ENCODE peak calls at places on chromosomes 11 and 22, in six cellular contexts. P is endothelial cell of umbilical vein, B is A549, H is K562, K is HepG2, F is GM12878. W is an unnamed sample.

GRCh38 chr22:23565288-23565941 is 14.7 kb downstream of the IGLL1 start:
- DNase-seq in P (no peak), B (no peak), H (no peak), K (no peak), F (no peak), W (peak)

GRCh38 chr22:25101986-25102385 is 97.7 kb upstream of the CRYBB3 start:
- DNase-seq in P (no peak), B (no peak), H (no peak), K (no peak), F (no peak), W (no peak)

GRCh38 chr11:35742707-35743454 is 80.3 kb downstream of the TRIM44 start:
- DNase-seq in P (no peak), B (no peak), H (no peak), K (no peak), F (no peak), W (no peak)

GRCh38 chr11:126197277-126197939 is 14.0 kb downstream of the RPUSD4 start:
- DNase-seq in P (no peak), B (no peak), H (no peak), K (no peak), F (no peak), W (no peak)

GRCh38 chr11:128686745-128687177 is 7.1 kb upstream of the FLI1 start:
- DNase-seq in P (peak), B (no peak), H (no peak), K (no peak), F (no peak), W (no peak)

GRCh38 chr11:12540075-12540685 is 134.0 kb upstream of the TEAD1 start:
- DNase-seq in P (no peak), B (no peak), H (no peak), K (no peak), F (no peak), W (no peak)

GRCh38 chr11:64355078-64355940 is 3.7 kb upstream of the RPS6KA4 start:
- DNase-seq in P (peak), B (peak), H (peak), K (peak), F (no peak), W (peak)

GRCh38 chr11:62393735-62394134 is 25.1 kb upstream of the SCGB1A1 start:
- DNase-seq in P (no peak), B (no peak), H (no peak), K (no peak), F (no peak), W (no peak)

GRCh38 chr11:61270354-61271070 is 24.6 kb downstream of the VWCE start:
- DNase-seq in P (no peak), B (no peak), H (no peak), K (no peak), F (no peak), W (no peak)

GRCh38 chr11:134497586-134497985 is 85.5 kb upstream of the B3GAT1 start:
- DNase-seq in P (no peak), B (no peak), H (no peak), K (no peak), F (no peak), W (no peak)

GRCh38 chr11:66851698-66852465 is 5.0 kb upstream of the LRFN4 start:
- DNase-seq in P (no peak), B (no peak), H (peak), K (no peak), F (no peak), W (no peak)

GRCh38 chr11:11022126-11022730 is 164.4 kb upstream of the ZBED5 start:
- DNase-seq in P (peak), B (peak), H (peak), K (no peak), F (no peak), W (peak)

GRCh38 chr11:133082851-133083488 is 449.3 kb downstream of the OPCML start:
- DNase-seq in P (peak), B (peak), H (peak), K (peak), F (no peak), W (peak)

GRCh38 chr11:64580387-64580786 is 10.6 kb upstream of the SLC22A12 start:
- DNase-seq in P (no peak), B (no peak), H (no peak), K (no peak), F (no peak), W (no peak)

GRCh38 chr22:45103756-45104155 is 60.0 kb upstream of the NUP50 start:
- DNase-seq in P (no peak), B (no peak), H (no peak), K (no peak), F (no peak), W (no peak)

GRCh38 chr11:75815345-75815983 is 454 bp downstream of the UVRAG start:
- DNase-seq in P (peak), B (peak), H (no peak), K (no peak), F (no peak), W (peak)
- TF ChIP-seq POLR2A in P (no peak), B (no peak), H (peak), K (no peak), F (peak), W (no peak)

DNA sequence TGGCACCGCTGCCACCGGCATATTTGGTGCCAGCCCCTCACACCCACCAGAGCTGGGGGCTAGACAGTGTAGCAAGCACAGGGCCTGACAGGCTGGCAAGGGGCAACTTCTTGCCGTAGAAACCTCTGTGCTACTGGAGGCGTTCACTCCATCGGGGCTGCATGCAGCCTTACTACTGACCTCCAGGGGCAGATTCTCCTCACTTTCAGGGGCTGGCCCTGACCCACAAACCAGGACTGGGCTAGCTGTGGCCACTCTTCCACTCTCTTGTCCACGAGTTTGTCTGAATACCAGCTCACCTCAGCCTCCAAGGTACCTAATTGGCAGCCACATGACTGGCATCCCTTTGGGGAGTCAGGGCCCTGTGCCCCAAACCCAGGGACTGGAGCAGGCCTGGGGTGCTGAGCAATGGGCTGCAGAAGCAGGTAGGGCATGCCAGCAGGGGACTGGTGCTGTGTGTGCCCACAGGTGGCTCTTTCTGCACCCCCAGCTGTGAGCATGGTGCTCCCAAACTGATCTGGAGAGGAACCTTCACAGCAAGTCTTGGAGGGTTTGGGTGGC is 2.1 kb upstream of the LMO1 start:
- DNase-seq in P (no peak), B (peak), H (no peak), K (no peak), F (no peak), W (no peak)
- TF ChIP-seq CTCF in P (no peak), B (no peak), H (no peak), K (no peak), F (no peak), W (no peak)

DNA sequence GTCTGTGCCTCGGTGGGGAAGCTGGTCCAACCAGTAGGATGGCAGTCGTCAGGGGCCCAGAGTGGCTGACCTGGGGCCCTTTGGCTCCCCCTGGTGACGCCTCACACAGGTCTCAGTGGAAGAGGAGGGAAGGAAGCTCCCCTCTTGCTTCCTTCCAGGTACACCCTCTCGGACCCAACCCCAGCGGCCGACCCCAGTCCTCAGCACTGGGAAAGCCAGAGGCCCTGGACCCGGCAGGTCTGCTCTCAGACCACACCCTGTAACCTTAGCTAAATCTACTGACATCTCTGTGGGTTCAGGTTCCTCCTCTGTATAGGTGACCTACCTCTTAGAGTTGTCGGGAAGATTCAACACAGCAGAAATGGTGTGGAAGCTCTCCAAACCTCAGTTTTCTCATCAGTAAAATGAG is 3.4 kb upstream of the SCUBE1 start:
- DNase-seq in P (peak), B (peak), H (peak), K (peak), F (no peak), W (peak)
- TF ChIP-seq MYC in P (no peak), B (no peak), H (no peak), K (no peak), F (no peak), W (no peak)

GRCh38 chr22:20131593-20131855 is at the start of gene ZDHHC8:
- DNase-seq in P (no peak), B (no peak), H (peak), K (no peak), F (no peak), W (peak)

GRCh38 chr22:20129747-20130014 is 1.9 kb upstream of the ZDHHC8 start:
- DNase-seq in P (no peak), B (no peak), H (no peak), K (no peak), F (no peak), W (no peak)

GRCh38 chr22:20131856-20132685 is 467 bp downstream of the ZDHHC8 start:
- DNase-seq in P (no peak), B (no peak), H (peak), K (no peak), F (no peak), W (no peak)

GRCh38 chr22:20130319-20130718 is 1.3 kb upstream of the ZDHHC8 start:
- DNase-seq in P (no peak), B (no peak), H (no peak), K (no peak), F (no peak), W (no peak)

DNA sequence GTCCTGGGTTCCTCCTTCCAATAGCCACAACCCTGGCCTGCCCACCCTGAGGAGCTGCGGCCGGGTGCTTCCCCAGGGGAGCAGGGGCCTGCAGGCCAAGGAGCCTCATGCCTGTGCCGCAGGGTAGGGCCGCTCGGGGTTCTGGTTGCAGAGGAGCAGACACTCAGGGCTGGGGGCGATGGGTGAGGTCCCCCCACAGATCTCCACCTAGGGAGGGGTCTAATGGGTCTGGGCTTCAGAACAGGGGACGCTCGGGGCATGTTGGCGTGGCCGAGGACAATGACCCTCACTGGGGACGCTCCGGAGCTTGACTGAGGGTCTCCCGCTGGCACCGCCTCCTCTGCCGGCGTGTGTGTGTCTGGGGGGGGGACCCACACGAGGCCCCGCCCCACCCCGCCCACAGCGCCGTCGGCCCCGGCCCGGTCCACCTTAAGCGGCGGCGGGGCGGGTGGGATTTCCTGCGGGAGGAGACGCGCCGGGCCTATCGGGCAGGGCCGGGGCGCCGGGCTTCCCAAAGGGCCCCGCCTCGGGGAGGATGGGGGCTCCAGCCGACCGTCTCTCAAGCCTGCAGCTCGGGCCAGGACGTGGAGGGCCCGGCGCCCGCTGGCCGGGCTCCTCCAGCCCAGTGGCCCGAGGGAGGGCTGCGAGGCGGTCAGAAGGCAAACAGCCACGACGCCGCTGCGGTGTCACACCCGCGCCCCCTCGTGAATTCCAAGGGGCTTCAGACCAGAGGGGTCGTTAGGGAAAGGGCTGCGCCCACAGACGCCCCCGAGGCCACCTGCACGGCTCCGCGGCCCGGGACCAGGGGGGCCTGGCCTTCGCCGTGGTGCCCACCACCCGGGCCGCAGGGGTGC is 638 bp upstream of the ZDHHC8 start:
- DNase-seq in P (peak), B (no peak), H (peak), K (peak), F (no peak), W (peak)
- TF ChIP-seq POLR2A in P (no peak), B (no peak), H (no peak), K (peak), F (no peak), W (no peak)

GRCh38 chr11:121334973-121335711 is 42.6 kb downstream of the SC5D start:
- DNase-seq in P (no peak), B (no peak), H (no peak), K (no peak), F (no peak), W (no peak)
- TF ChIP-seq CTCF in P (no peak), B (no peak), H (no peak), K (no peak), F (no peak), W (no peak)

GRCh38 chr22:33210129-33210784 is 152.1 kb upstream of the SYN3 start:
- DNase-seq in P (peak), B (peak), H (peak), K (peak), F (no peak), W (peak)
- TF ChIP-seq MYC in P (no peak), B (no peak), H (no peak), K (no peak), F (no peak), W (no peak)

GRCh38 chr11:119316729-119317591 is at the start of gene MCAM:
- DNase-seq in P (peak), B (no peak), H (peak), K (peak), F (no peak), W (peak)
- TF ChIP-seq POLR2A in P (peak), B (no peak), H (peak), K (peak), F (peak), W (peak)

W was measured in NB4.